ENCODE peak calls at places on chromosomes 12 and 14, in six cellular contexts. C is astrocyte, N is cardiac muscle cell, H is astrocyte of the spinal cord, R is lower leg skin, Q is GM23338. W is an unnamed sample.

GRCh38 chr12:49619286-49619685 is 4.1 kb upstream of the PRPF40B start:
- DNase-seq in C (no peak), H (no peak), Q (no peak), N (no peak), R (no peak), W (no peak)

GRCh38 chr14:92108345-92109254 is 2.2 kb upstream of the ATXN3 start:
- DNase-seq in C (no peak), R (no peak), Q (peak; percentile 84), H (no peak), N (peak; percentile 50), W (no peak)

GRCh38 chr12:76586764-76587395 is 27.3 kb upstream of the OSBPL8 start:
- DNase-seq in H (peak; percentile 66), N (peak; percentile 38), Q (peak; percentile 73), C (peak; percentile 46), R (no peak), W (no peak)

GRCh38 chr14:105475269-105475915 is 771 bp downstream of the CRIP2 start:
- DNase-seq in C (peak; percentile 34), Q (peak; percentile 44), H (peak; percentile 62), N (no peak), R (peak; percentile 94), W (no peak)

GRCh38 chr14:101772770-101773169 is 11.3 kb downstream of the PPP2R5C start:
- DNase-seq in R (no peak), N (no peak), Q (no peak), H (no peak), C (no peak), W (no peak)

GRCh38 chr12:32031109-32031508 is 71.9 kb downstream of the RESF1 start:
- DNase-seq in H (no peak), C (peak; percentile 44), R (no peak), N (peak; percentile 35), Q (no peak), W (no peak)

GRCh38 chr14:37890095-37890494 is 294.7 kb downstream of the TTC6 start:
- DNase-seq in N (no peak), H (no peak), Q (no peak), C (no peak), R (no peak), W (no peak)

GRCh38 chr14:54493293-54493692 is 4.5 kb upstream of the GMFB start:
- DNase-seq in N (no peak), R (no peak), C (no peak), Q (peak; percentile 68), H (no peak), W (no peak)

GRCh38 chr14:32303865-32304264 is 25.2 kb upstream of the AKAP6 start:
- DNase-seq in H (no peak), R (no peak), N (peak; percentile 43), C (no peak), Q (no peak), W (no peak)

GRCh38 chr12:542290-543113 is 82.8 kb downstream of the B4GALNT3 start:
- DNase-seq in C (no peak), R (no peak), H (no peak), N (peak; percentile 55), Q (no peak), W (no peak)

GRCh38 chr12:13941258-13942249 is 39.8 kb downstream of the GRIN2B start:
- DNase-seq in Q (peak; percentile 91), H (peak; percentile 22), C (peak; percentile 5), R (no peak), N (peak; percentile 75), W (no peak)

GRCh38 chr12:15532364-15532977 is 210.2 kb downstream of the PTPRO start:
- DNase-seq in Q (peak; percentile 76), R (no peak), C (peak; percentile 53), H (peak; percentile 76), N (peak; percentile 34), W (peak; percentile 51)

GRCh38 chr14:105089746-105090492 is 24.7 kb upstream of the GPR132 start:
- DNase-seq in R (no peak), C (no peak), Q (no peak), H (no peak), N (no peak), W (no peak)

GRCh38 chr14:93970589-93970966 is 5.8 kb downstream of the ASB2 start:
- DNase-seq in R (no peak), C (no peak), H (no peak), Q (peak; percentile 46), N (no peak), W (no peak)

DNA sequence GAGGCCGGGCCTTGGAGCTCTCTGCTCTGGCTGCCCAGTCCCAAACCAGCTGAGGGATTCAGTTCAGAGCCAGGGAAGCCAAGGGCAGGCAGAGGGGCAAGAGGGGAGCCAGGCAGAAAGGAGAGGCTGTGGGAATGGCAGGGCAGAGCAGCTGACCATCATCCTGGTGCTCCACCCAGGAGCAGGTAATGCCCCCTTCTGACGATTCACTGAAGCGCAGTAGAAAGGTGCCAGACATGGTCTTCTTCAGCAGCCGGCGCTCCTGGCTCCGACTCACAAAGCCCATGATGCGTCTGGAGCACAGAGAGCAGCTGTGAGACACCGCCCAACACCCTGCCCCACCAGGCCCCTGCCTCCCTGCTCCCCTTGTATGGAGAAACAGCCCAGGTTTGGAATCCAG is 8.0 kb downstream of the IL23A start:
- DNase-seq in N (no peak), C (no peak), Q (peak; percentile 64), H (no peak), R (no peak), W (no peak)
- TF ChIP-seq CTCF in N (no peak), C (no peak), Q (peak; percentile 68), H (no peak), R (no peak), W (no peak)

GRCh38 chr12:132604108-132605054 is 6.0 kb downstream of the LRCOL1 start:
- DNase-seq in C (no peak), Q (no peak), R (no peak), N (no peak), H (no peak), W (no peak)

GRCh38 chr12:132603240-132604107 is 6.9 kb downstream of the LRCOL1 start:
- DNase-seq in R (no peak), H (no peak), C (no peak), N (no peak), Q (no peak), W (no peak)

GRCh38 chr12:132602578-132603239 is 7.7 kb downstream of the LRCOL1 start:
- DNase-seq in N (no peak), R (no peak), C (no peak), Q (no peak), H (no peak), W (no peak)

GRCh38 chr12:132600048-132601032 is 10.0 kb downstream of the LRCOL1 start:
- DNase-seq in R (no peak), Q (peak; percentile 88), N (peak; percentile 84), H (peak; percentile 65), C (peak; percentile 44), W (no peak)

DNA sequence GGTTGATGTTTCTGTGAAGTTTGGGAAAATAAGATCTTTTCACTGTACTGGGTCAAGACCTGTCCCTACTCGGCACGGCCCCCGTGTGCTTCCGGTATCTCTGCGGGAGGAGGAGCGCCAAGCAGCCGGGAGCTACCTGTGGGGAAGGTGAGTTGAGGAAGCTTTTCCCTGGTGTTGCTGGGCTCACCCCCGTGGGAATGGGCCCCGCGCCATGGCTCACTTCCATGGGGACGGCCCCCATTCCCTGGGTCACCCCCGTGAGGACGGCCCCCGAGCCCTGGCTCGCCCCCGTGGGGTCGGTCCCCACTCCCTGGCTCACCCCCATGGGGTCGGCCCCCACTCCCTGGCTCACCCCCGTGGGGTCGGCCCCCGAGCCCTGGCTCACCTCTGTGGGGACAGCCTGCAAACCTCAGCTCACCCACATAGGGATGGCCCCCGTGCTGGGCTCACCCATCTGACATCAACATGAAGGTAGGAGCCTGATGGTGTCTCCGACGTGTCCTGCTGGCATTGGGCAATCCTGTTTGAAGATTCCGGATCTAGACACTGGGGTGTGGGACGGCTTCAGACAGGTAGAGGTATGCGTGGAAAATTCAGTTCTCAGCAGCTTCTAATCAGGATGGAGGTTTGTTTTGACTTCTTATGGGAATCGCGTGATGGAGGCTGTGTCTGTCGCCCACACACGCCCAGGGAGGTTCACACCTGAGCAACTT is 9.1 kb downstream of the LRCOL1 start:
- DNase-seq in C (no peak), R (no peak), Q (no peak), H (no peak), N (no peak), W (no peak)
- H3K4me3 ChIP-seq in C (no peak overlapping the region), R (no peak overlapping the region), Q (no peak overlapping the region), H (no peak overlapping the region), N (no peak overlapping the region), W (no peak overlapping the region)

DNA sequence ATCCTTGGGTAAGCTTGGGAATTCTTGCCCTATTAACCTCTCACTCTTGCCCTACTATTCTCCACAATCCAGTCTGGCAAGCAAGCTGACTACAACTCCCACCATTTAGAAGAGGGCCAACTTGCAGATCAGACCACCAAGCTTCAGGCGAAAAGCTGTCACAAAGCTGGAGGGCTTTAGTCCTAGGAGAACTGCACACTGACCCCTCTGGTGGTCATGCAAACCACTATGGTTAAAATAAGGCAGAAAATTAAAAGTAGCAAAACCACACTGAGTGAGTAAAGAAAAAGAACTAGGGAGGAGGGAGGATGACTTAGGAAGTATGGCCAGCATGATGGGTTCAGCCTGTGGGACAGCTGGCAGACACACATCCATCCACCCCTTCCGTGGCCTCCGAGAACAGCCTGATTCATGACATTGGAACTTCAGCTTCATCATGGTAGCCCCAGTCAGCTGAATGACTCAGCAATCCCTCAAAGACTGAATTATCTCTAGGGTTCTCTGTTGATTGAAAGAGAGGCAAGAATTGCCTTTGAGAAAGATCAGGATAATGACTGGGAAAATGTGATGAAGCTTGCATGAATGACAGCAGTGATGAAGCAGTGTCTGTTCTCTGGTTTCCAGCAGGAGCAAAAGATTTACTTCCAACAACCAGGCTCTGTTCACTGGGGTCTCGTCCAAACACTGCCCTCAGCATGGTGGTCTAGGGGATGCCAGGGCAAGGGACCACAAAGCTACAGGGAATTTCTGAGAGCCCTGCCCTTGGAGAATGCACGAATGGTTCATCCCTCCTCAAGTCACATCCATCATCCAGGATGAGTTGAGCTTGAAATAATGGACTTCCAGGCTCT is 24.4 kb downstream of the PITPNM2 start:
- DNase-seq in H (peak; percentile 94), N (no peak), C (peak; percentile 99), R (no peak), Q (no peak), W (peak; percentile 75)
- TF ChIP-seq CTCF in H (peak; percentile 47), N (peak; percentile 44), C (peak; percentile 42), R (no peak), Q (peak; percentile 21), W (peak; percentile 33)

DNA sequence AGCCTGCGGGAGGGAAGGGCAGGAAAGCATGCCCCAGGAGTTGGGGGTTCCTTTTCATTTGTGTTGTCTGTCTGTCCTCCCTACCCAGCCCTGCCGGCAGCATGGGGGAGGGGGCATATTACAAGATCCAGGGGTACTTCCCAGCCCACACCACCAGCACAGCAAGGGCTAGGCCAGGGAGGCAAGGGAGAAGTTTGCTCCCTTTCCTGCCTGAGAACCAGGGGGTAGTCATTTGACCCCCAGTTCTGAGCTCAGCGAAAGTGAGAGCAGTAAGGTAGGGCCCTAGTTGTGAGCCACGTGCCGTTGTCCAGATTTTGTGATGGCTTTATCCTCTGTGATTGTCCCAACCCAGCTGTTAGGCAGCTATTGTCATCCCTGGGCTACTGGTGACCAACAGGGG is 364.7 kb downstream of the BCL11B start:
- DNase-seq in H (no peak), N (no peak), C (no peak), Q (no peak), R (no peak), W (no peak)
- H3K4me3 ChIP-seq in H (no peak overlapping the region), N (no peak overlapping the region), C (no peak overlapping the region), Q (no peak overlapping the region), R (no peak overlapping the region), W (no peak overlapping the region)

W was measured in HFF-Myc.